ENCODE peak calls at places on chromosomes 1 and 21, in five cellular contexts. One of them, this sample, is unnamed.

GRCh38 chr21:24941316-24942185 is 665.7 kb downstream of the MRPL39 start:
- DNase-seq in breast epithelium: no peak
- DNase-seq in A549: no peak
- DNase-seq in heart left ventricle: no peak
- DNase-seq in tibial nerve: no peak
- DNase-seq in this sample: no peak

GRCh38 chr1:15799928-15800835 is 7.3 kb downstream of the UQCRHL start:
- DNase-seq in breast epithelium: peak
- DNase-seq in A549: peak
- DNase-seq in heart left ventricle: peak
- DNase-seq in tibial nerve: peak
- DNase-seq in this sample: no peak

GRCh38 chr1:159848316-159848715 is 14.1 kb downstream of the VSIG8 start:
- DNase-seq in breast epithelium: no peak
- DNase-seq in A549: no peak
- DNase-seq in heart left ventricle: no peak
- DNase-seq in tibial nerve: no peak
- DNase-seq in this sample: no peak

GRCh38 chr1:235651170-235651806 is 1.7 kb upstream of the GNG4 start:
- DNase-seq in breast epithelium: no peak
- DNase-seq in A549: no peak
- DNase-seq in heart left ventricle: no peak
- DNase-seq in tibial nerve: no peak
- DNase-seq in this sample: no peak

GRCh38 chr1:55775007-55775406 is 559.8 kb upstream of the USP24 start:
- DNase-seq in breast epithelium: no peak
- DNase-seq in A549: no peak
- DNase-seq in heart left ventricle: no peak
- DNase-seq in tibial nerve: no peak
- DNase-seq in this sample: no peak

GRCh38 chr1:224435318-224435763 is 744 bp upstream of the WDR26 start:
- DNase-seq in breast epithelium: no peak
- DNase-seq in A549: no peak
- DNase-seq in heart left ventricle: no peak
- DNase-seq in tibial nerve: no peak
- DNase-seq in this sample: no peak

GRCh38 chr21:43753439-43753799 is 22.7 kb downstream of the CSTB start:
- DNase-seq in breast epithelium: no peak
- DNase-seq in A549: no peak
- DNase-seq in heart left ventricle: no peak
- DNase-seq in tibial nerve: no peak
- DNase-seq in this sample: no peak

GRCh38 chr21:33121715-33122475 is 52.0 kb downstream of the OLIG1 start:
- DNase-seq in breast epithelium: peak
- DNase-seq in A549: peak
- DNase-seq in heart left ventricle: no peak
- DNase-seq in tibial nerve: no peak
- DNase-seq in this sample: no peak

GRCh38 chr1:229694053-229694693 is 68.1 kb downstream of the URB2 start:
- DNase-seq in breast epithelium: peak
- DNase-seq in A549: peak
- DNase-seq in heart left ventricle: peak
- DNase-seq in tibial nerve: peak
- DNase-seq in this sample: no peak

GRCh38 chr1:100440075-100440809 is 87.9 kb downstream of the CDC14A start:
- DNase-seq in breast epithelium: no peak
- DNase-seq in A549: no peak
- DNase-seq in heart left ventricle: no peak
- DNase-seq in tibial nerve: no peak
- DNase-seq in this sample: no peak

GRCh38 chr1:169466259-169467230 is 19.2 kb downstream of the SLC19A2 start:
- DNase-seq in breast epithelium: no peak
- DNase-seq in A549: peak
- DNase-seq in heart left ventricle: no peak
- DNase-seq in tibial nerve: no peak
- DNase-seq in this sample: no peak

GRCh38 chr1:30374400-30375070 is 348.9 kb downstream of the MATN1 start:
- DNase-seq in breast epithelium: no peak
- DNase-seq in A549: no peak
- DNase-seq in heart left ventricle: no peak
- DNase-seq in tibial nerve: no peak
- DNase-seq in this sample: no peak

GRCh38 chr1:36199934-36200741 is 24.1 kb upstream of the THRAP3 start:
- DNase-seq in breast epithelium: peak
- DNase-seq in A549: no peak
- DNase-seq in heart left ventricle: peak
- DNase-seq in tibial nerve: no peak
- DNase-seq in this sample: no peak

GRCh38 chr1:171644805-171645483 is 7.5 kb downstream of the MYOC start:
- DNase-seq in breast epithelium: peak
- DNase-seq in A549: peak
- DNase-seq in heart left ventricle: peak
- DNase-seq in tibial nerve: peak
- DNase-seq in this sample: no peak

GRCh38 chr21:44802396-44803153 is 955 bp upstream of the UBE2G2 start:
- DNase-seq in breast epithelium: no peak
- DNase-seq in A549: no peak
- DNase-seq in heart left ventricle: no peak
- DNase-seq in tibial nerve: no peak
- DNase-seq in this sample: no peak

GRCh38 chr1:89942825-89943658 is 51.9 kb upstream of the ZNF326 start:
- DNase-seq in breast epithelium: no peak
- DNase-seq in A549: peak
- DNase-seq in heart left ventricle: no peak
- DNase-seq in tibial nerve: no peak
- DNase-seq in this sample: no peak

GRCh38 chr1:181152892-181153633 is 64.6 kb downstream of the IER5 start:
- DNase-seq in breast epithelium: peak
- DNase-seq in A549: no peak
- DNase-seq in heart left ventricle: peak
- DNase-seq in tibial nerve: peak
- DNase-seq in this sample: no peak

GRCh38 chr1:245566952-245567351 is 412.2 kb downstream of the KIF26B start:
- DNase-seq in breast epithelium: no peak
- DNase-seq in A549: no peak
- DNase-seq in heart left ventricle: no peak
- DNase-seq in tibial nerve: no peak
- DNase-seq in this sample: no peak

GRCh38 chr1:53063744-53064515 is 1.9 kb downstream of the PODN start:
- DNase-seq in breast epithelium: no peak
- DNase-seq in A549: no peak
- DNase-seq in heart left ventricle: no peak
- DNase-seq in tibial nerve: no peak
- DNase-seq in this sample: no peak

GRCh38 chr1:51309291-51309690 is 21.1 kb downstream of the TTC39A start:
- DNase-seq in breast epithelium: no peak
- DNase-seq in A549: no peak
- DNase-seq in heart left ventricle: no peak
- DNase-seq in tibial nerve: no peak
- DNase-seq in this sample: no peak

GRCh38 chr1:183515002-183515689 is 42.8 kb downstream of the SMG7 start:
- DNase-seq in breast epithelium: no peak
- DNase-seq in A549: peak
- DNase-seq in heart left ventricle: no peak
- DNase-seq in tibial nerve: no peak
- DNase-seq in this sample: no peak

GRCh38 chr1:118842462-118843201 is 145.5 kb downstream of the TBX15 start:
- DNase-seq in breast epithelium: no peak
- DNase-seq in A549: no peak
- DNase-seq in heart left ventricle: no peak
- DNase-seq in tibial nerve: no peak
- DNase-seq in this sample: no peak

GRCh38 chr1:111045033-111045722 is 81.5 kb upstream of the LRIF1 start:
- DNase-seq in breast epithelium: no peak
- DNase-seq in A549: no peak
- DNase-seq in heart left ventricle: no peak
- DNase-seq in tibial nerve: no peak
- DNase-seq in this sample: no peak

GRCh38 chr1:51936531-51936930 is 54.0 kb downstream of the RAB3B start:
- DNase-seq in breast epithelium: no peak
- DNase-seq in A549: no peak
- DNase-seq in heart left ventricle: no peak
- DNase-seq in tibial nerve: no peak
- DNase-seq in this sample: no peak

GRCh38 chr1:161085165-161085564 is 4.2 kb downstream of the NECTIN4 start:
- DNase-seq in breast epithelium: no peak
- DNase-seq in A549: no peak
- DNase-seq in heart left ventricle: no peak
- DNase-seq in tibial nerve: no peak
- DNase-seq in this sample: no peak

GRCh38 chr1:225918280-225918679 is 5.8 kb downstream of the PYCR2 start:
- DNase-seq in breast epithelium: no peak
- DNase-seq in A549: no peak
- DNase-seq in heart left ventricle: no peak
- DNase-seq in tibial nerve: no peak
- DNase-seq in this sample: no peak

GRCh38 chr1:10779201-10779600 is 17.2 kb downstream of the CASZ1 start:
- DNase-seq in breast epithelium: peak
- DNase-seq in A549: peak
- DNase-seq in heart left ventricle: peak
- DNase-seq in tibial nerve: no peak
- DNase-seq in this sample: no peak

GRCh38 chr1:110618668-110619067 is 12.5 kb upstream of the KCNA2 start:
- DNase-seq in breast epithelium: no peak
- DNase-seq in A549: no peak
- DNase-seq in heart left ventricle: no peak
- DNase-seq in tibial nerve: no peak
- DNase-seq in this sample: no peak

GRCh38 chr21:15064576-15065380 is at the start of gene NRIP1:
- DNase-seq in breast epithelium: peak
- DNase-seq in A549: peak
- DNase-seq in heart left ventricle: peak
- DNase-seq in tibial nerve: peak
- DNase-seq in this sample: peak
- TF ChIP-seq POLR2A in breast epithelium: peak
- TF ChIP-seq POLR2A in A549: peak
- TF ChIP-seq POLR2A in heart left ventricle: peak
- TF ChIP-seq POLR2A in tibial nerve: peak
- TF ChIP-seq POLR2A in this sample: no peak

GRCh38 chr1:63924600-63924999 is 150.8 kb downstream of the ROR1 start:
- DNase-seq in breast epithelium: no peak
- DNase-seq in A549: no peak
- DNase-seq in heart left ventricle: no peak
- DNase-seq in tibial nerve: no peak
- DNase-seq in this sample: no peak
- TF ChIP-seq CTCF in breast epithelium: no peak
- TF ChIP-seq CTCF in A549: no peak
- TF ChIP-seq CTCF in heart left ventricle: no peak
- TF ChIP-seq CTCF in tibial nerve: no peak
- TF ChIP-seq CTCF in this sample: no peak

DNA sequence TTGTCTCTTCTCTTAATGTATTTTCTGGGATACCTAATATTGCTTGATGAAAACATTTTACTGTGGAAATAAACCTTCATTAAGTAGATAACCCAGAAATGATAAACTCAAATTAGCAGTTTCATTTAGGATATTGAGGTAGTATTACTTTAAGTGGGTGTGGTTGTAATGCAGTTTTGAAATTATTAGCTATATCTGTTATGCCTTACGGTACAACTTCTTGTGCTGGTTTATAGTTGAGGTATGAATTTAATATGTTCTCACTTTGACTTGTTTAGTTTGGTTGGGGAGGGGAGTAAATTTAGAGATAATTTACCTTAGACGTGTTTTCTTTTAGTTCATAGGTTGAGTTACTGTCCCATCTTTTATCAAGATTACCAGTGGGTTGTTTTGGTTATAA is 111.0 kb downstream of the POU2F1 start:
- DNase-seq in breast epithelium: no peak
- DNase-seq in A549: no peak
- DNase-seq in heart left ventricle: no peak
- DNase-seq in tibial nerve: no peak
- DNase-seq in this sample: no peak
- H3K4me3 ChIP-seq in breast epithelium: no peak
- H3K4me3 ChIP-seq in A549: no peak
- H3K4me3 ChIP-seq in heart left ventricle: no peak
- H3K4me3 ChIP-seq in tibial nerve: no peak
- H3K4me3 ChIP-seq in this sample: no peak

GRCh38 chr1:6202256-6202655 is 2.9 kb upstream of the RPL22 start:
- DNase-seq in breast epithelium: no peak
- DNase-seq in A549: no peak
- DNase-seq in heart left ventricle: no peak
- DNase-seq in tibial nerve: no peak
- DNase-seq in this sample: no peak

GRCh38 chr1:6200188-6200809 is 904 bp upstream of the RPL22 start:
- DNase-seq in breast epithelium: no peak
- DNase-seq in A549: no peak
- DNase-seq in heart left ventricle: no peak
- DNase-seq in tibial nerve: no peak
- DNase-seq in this sample: no peak

GRCh38 chr1:6197746-6198427 is 1.5 kb downstream of the RPL22 start:
- DNase-seq in breast epithelium: no peak
- DNase-seq in A549: no peak
- DNase-seq in heart left ventricle: no peak
- DNase-seq in tibial nerve: no peak
- DNase-seq in this sample: no peak

GRCh38 chr1:6199298-6200187 is at the start of gene RPL22:
- DNase-seq in breast epithelium: peak
- DNase-seq in A549: peak
- DNase-seq in heart left ventricle: peak
- DNase-seq in tibial nerve: peak
- DNase-seq in this sample: peak

DNA sequence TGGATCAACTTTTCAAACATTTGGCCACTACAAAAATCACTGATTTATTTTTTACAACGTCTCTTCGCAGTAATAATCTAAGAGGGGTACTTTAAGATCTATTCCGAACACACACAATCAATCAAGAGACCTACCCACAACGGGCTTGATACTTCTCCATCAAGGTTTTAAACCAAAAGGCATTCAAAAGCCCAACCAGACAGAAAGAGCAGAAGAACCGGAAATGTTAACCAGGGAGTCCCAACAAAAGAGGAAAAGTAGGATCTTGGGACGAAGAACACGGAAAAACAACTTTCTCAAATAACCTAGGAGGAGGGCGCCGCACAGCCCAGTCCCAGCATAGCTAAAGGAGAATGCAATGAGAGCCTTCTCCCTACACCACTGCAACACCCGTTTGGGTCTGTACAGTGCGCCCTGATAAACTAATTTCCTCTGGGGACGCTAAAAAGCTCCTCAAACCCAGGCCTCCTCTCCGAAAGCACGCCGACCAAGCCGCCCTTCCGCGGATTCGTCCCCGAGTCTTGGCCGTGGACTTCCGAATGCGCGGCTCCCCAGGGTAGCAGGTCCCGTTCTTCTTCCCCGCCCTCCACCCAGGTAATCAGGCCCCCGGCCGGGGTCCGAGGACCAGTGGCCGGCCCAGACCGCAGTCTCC is 623 bp downstream of the RPL22 start:
- DNase-seq in breast epithelium: no peak
- DNase-seq in A549: no peak
- DNase-seq in heart left ventricle: no peak
- DNase-seq in tibial nerve: no peak
- DNase-seq in this sample: no peak
- TF ChIP-seq POLR2A in breast epithelium: no peak
- TF ChIP-seq POLR2A in A549: no peak
- TF ChIP-seq POLR2A in heart left ventricle: no peak
- TF ChIP-seq POLR2A in tibial nerve: no peak
- TF ChIP-seq POLR2A in this sample: no peak

This sample was measured in esophagus squamous epithelium.